ENCODE peak calls at places on chromosomes 11 and 22, in eight cellular contexts. W is pancreas, P is tibial artery, J is adrenal gland, R is brain microvascular endothelial cell, O is A549, V is astrocyte of the spinal cord, C is AG09309. E is an unnamed sample.

GRCh38 chr11:27466363-27466762 is 6.2 kb downstream of the LGR4 start:
- DNase-seq in W (no peak), P (no peak), J (no peak), R (no peak), O (no peak), V (no peak), C (no peak), E (no peak)

GRCh38 chr22:19592464-19592863 is 68.3 kb upstream of the CLDN5 start:
- DNase-seq in W (no peak), P (no peak), J (no peak), R (no peak), O (no peak), V (no peak), C (no peak), E (no peak)

GRCh38 chr22:31081963-31082605 is 966 bp downstream of the SMTN start:
- DNase-seq in W (no peak), P (no peak), J (no peak), R (peak), O (no peak), V (no peak), C (no peak), E (no peak)

GRCh38 chr22:47837703-47838102 is 1075.3 kb downstream of the TBC1D22A start:
- DNase-seq in W (no peak), P (no peak), J (no peak), R (no peak), O (no peak), V (no peak), C (no peak), E (no peak)

GRCh38 chr11:102268083-102268984 is 49.0 kb upstream of the BIRC3 start:
- DNase-seq in W (peak), P (peak), J (peak), R (peak), O (peak), V (peak), C (no peak), E (peak)

GRCh38 chr11:114163231-114163631 is 103.7 kb downstream of the ZBTB16 start:
- DNase-seq in W (no peak), P (peak), J (peak), R (peak), O (no peak), V (no peak), C (no peak), E (no peak)

GRCh38 chr11:26953770-26954392 is 40.0 kb upstream of the FIBIN start:
- DNase-seq in W (no peak), P (no peak), J (no peak), R (peak), O (no peak), V (peak), C (no peak), E (no peak)

GRCh38 chr11:112248216-112248615 is 12.4 kb downstream of the PLET1 start:
- DNase-seq in W (no peak), P (no peak), J (no peak), R (no peak), O (no peak), V (peak), C (no peak), E (no peak)

GRCh38 chr11:20060647-20061205 is 99.5 kb downstream of the DBX1 start:
- DNase-seq in W (no peak), P (no peak), J (no peak), R (no peak), O (no peak), V (no peak), C (no peak), E (no peak)

GRCh38 chr11:528815-529728 is 6.3 kb downstream of the HRAS start:
- DNase-seq in W (peak), P (no peak), J (no peak), R (no peak), O (no peak), V (no peak), C (no peak), E (no peak)

GRCh38 chr22:41966607-41967240 is 2.5 kb upstream of the SEPTIN3 start:
- DNase-seq in W (no peak), P (no peak), J (peak), R (peak), O (peak), V (peak), C (peak), E (no peak)

GRCh38 chr22:45877651-45878050 is 99.3 kb downstream of the WNT7B start:
- DNase-seq in W (no peak), P (peak), J (no peak), R (no peak), O (no peak), V (no peak), C (no peak), E (no peak)

GRCh38 chr11:94424662-94425061 is 23.4 kb upstream of the GPR83 start:
- DNase-seq in W (no peak), P (no peak), J (no peak), R (no peak), O (no peak), V (peak), C (no peak), E (no peak)

GRCh38 chr22:44180706-44181032 is at the start of gene PARVG:
- DNase-seq in W (no peak), P (no peak), J (no peak), R (no peak), O (no peak), V (no peak), C (no peak), E (no peak)

GRCh38 chr11:69646493-69647201 is 5.7 kb downstream of the CCND1 start:
- DNase-seq in W (peak), P (peak), J (no peak), R (no peak), O (no peak), V (no peak), C (no peak), E (no peak)

GRCh38 chr11:36510567-36511020 is 522 bp upstream of the TRAF6 start:
- DNase-seq in W (no peak), P (no peak), J (no peak), R (no peak), O (peak), V (peak), C (no peak), E (no peak)

GRCh38 chr22:43183496-43184263 is 3.3 kb downstream of the TTLL12 start:
- DNase-seq in W (no peak), P (no peak), J (no peak), R (peak), O (no peak), V (peak), C (peak), E (no peak)

GRCh38 chr11:119919656-119920055 is 190.7 kb upstream of the NECTIN1 start:
- DNase-seq in W (no peak), P (no peak), J (no peak), R (no peak), O (no peak), V (no peak), C (no peak), E (no peak)

GRCh38 chr22:45590262-45590661 is 81.4 kb upstream of the ATXN10 start:
- DNase-seq in W (no peak), P (no peak), J (no peak), R (no peak), O (no peak), V (no peak), C (no peak), E (no peak)

GRCh38 chr22:44928064-44928463 is 81.7 kb downstream of the PHF21B start:
- DNase-seq in W (peak), P (no peak), J (no peak), R (no peak), O (no peak), V (no peak), C (no peak), E (peak)

GRCh38 chr11:58060939-58061672 is 30.4 kb downstream of the OR6Q1 start:
- DNase-seq in W (no peak), P (no peak), J (no peak), R (no peak), O (no peak), V (no peak), C (no peak), E (no peak)

GRCh38 chr22:46308283-46308988 is 11.8 kb downstream of the GTSE1 start:
- DNase-seq in W (no peak), P (no peak), J (no peak), R (no peak), O (no peak), V (no peak), C (no peak), E (no peak)

GRCh38 chr11:65565624-65566453 is 4.4 kb upstream of the ZNRD2 start:
- DNase-seq in W (no peak), P (no peak), J (no peak), R (no peak), O (no peak), V (no peak), C (no peak), E (no peak)

GRCh38 chr11:21656065-21656464 is 536.8 kb upstream of the ANO5 start:
- DNase-seq in W (no peak), P (no peak), J (no peak), R (no peak), O (no peak), V (no peak), C (no peak), E (no peak)

GRCh38 chr11:92552942-92553341 is 328.3 kb downstream of the FAT3 start:
- DNase-seq in W (no peak), P (no peak), J (no peak), R (no peak), O (no peak), V (no peak), C (no peak), E (no peak)

GRCh38 chr22:37198290-37199102 is 10.4 kb upstream of the C1QTNF6 start:
- DNase-seq in W (peak), P (peak), J (peak), R (peak), O (peak), V (peak), C (no peak), E (peak)

GRCh38 chr11:26553182-26553581 is 18.9 kb downstream of the MUC15 start:
- DNase-seq in W (no peak), P (no peak), J (no peak), R (no peak), O (no peak), V (no peak), C (no peak), E (no peak)

GRCh38 chr11:93740802-93741093 is 547 bp downstream of the TAF1D start:
- DNase-seq in W (peak), P (peak), J (peak), R (peak), O (peak), V (peak), C (peak), E (peak)

GRCh38 chr11:66313321-66314185 is 3.3 kb downstream of the CD248 start:
- DNase-seq in W (no peak), P (no peak), J (no peak), R (no peak), O (no peak), V (no peak), C (no peak), E (peak)

GRCh38 chr22:29129644-29130201 is 56.9 kb downstream of the KREMEN1 start:
- DNase-seq in W (no peak), P (no peak), J (no peak), R (no peak), O (no peak), V (no peak), C (no peak), E (peak)

GRCh38 chr22:18927573-18927972 is 8.5 kb downstream of the PRODH start:
- DNase-seq in W (no peak), P (no peak), J (no peak), R (no peak), O (no peak), V (no peak), C (no peak), E (no peak)

GRCh38 chr11:74989269-74989655 is 529 bp downstream of the NEU3 start:
- DNase-seq in W (no peak), P (no peak), J (no peak), R (peak), O (peak), V (peak), C (no peak), E (no peak)

GRCh38 chr22:30705710-30706651 is 11.3 kb downstream of the OSBP2 start:
- DNase-seq in W (no peak), P (no peak), J (peak), R (peak), O (no peak), V (peak), C (peak), E (no peak)

GRCh38 chr11:110463153-110463552 is 33.4 kb downstream of the FDX1 start:
- DNase-seq in W (no peak), P (peak), J (no peak), R (peak), O (no peak), V (peak), C (no peak), E (peak)

GRCh38 chr11:60915250-60915914 is 1.4 kb downstream of the TMEM109 start:
- DNase-seq in W (peak), P (peak), J (peak), R (peak), O (peak), V (peak), C (no peak), E (peak)

DNA sequence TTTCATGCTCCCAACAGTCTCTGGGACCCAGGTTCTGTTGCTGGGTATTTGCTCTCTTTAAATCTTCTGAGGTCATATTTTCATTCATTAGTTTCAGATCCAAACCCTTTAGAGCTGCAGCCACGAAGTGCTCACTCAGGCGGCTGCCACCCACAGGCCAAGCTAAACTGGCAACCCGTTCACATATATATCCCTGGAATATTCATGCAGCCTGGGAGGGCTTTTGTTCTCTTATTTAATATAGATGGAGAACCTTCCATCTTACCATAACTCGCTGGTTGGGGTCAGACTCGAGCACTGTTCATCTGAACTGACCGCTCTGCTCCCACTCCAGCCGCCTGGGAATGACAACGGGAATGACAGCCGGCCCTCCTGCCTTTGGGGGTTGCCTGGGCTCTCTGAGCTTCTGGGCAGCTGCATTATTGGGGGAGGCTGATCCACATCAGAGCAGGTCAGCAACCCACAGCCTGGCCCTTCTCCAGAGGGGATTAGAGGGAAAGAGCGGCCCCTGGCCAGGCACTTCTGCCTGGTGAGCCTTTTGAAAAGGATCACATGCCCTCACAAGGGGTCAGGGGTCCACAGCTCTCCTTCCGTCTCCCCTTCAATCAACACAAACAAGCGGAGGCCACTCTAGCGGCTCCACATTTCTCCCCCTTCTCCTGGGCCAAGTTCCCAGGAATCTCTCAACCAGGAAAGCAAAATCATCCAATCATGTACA is 11.9 kb downstream of the TMEM184B start:
- DNase-seq in W (no peak), P (no peak), J (no peak), R (no peak), O (no peak), V (peak), C (no peak), E (no peak)
- TF ChIP-seq CTCF in W (no peak), P (no peak), J (no peak), R (peak), O (no peak), V (peak), C (peak), E (no peak)

DNA sequence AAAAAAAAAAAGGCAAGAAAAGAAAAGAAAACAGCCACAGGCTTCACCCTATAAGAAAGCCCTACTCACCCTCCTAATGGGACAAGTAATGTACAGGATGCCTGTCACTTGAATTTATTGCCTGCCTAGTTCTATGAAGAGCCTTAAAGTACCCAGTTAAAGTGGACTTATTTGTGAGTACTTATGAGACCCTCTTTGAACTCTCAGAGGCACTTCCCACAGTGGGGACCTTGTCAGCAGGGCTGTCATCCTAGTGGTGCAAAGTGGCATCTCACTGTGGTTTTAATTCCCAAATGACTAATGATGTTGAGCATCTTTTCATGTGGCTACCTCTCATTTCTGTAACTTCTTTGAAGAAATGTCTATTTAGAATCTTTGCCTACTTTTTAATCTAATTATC is 41.8 kb upstream of the BARX2 start:
- DNase-seq in W (no peak), P (no peak), J (no peak), R (no peak), O (peak), V (no peak), C (no peak), E (no peak)
- TF ChIP-seq CTCF in W (no peak), P (no peak), J (no peak), R (peak), O (no peak), V (peak), C (peak), E (no peak)

GRCh38 chr11:86261328-86261727 is 16.8 kb downstream of the EED start:
- DNase-seq in W (no peak), P (no peak), J (no peak), R (no peak), O (no peak), V (no peak), C (no peak), E (no peak)
- TF ChIP-seq CTCF in W (no peak), P (no peak), J (no peak), R (no peak), O (no peak), V (no peak), C (no peak), E (no peak)

GRCh38 chr22:25060522-25061071 is 108.1 kb downstream of the KIAA1671 start:
- DNase-seq in W (no peak), P (no peak), J (no peak), R (no peak), O (no peak), V (no peak), C (no peak), E (no peak)
- TF ChIP-seq CTCF in W (no peak), P (peak), J (peak), R (peak), O (no peak), V (peak), C (no peak), E (peak)

DNA sequence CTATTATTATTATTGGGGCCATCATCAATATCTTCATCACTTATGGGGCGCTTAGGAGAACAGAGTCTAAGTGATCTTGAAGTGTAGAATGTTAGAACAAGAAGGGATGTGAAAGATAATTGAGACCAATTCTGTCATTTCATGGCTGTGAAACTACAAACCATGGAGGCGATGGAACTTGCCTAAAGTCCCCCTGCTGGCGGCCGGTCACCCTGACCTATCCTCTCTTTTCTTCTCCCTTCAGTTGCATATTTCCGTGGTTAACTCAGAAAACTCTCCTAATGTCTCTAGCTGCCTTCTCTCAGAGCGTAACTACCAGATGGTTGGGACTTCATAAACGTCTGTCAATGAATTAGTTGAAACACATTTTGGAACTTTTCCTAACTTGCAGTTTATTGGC is 6.6 kb upstream of the OR4B1 start:
- DNase-seq in W (no peak), P (no peak), J (no peak), R (peak), O (peak), V (no peak), C (no peak), E (no peak)
- TF ChIP-seq CTCF in W (no peak), P (no peak), J (no peak), R (peak), O (no peak), V (no peak), C (peak), E (peak)

DNA sequence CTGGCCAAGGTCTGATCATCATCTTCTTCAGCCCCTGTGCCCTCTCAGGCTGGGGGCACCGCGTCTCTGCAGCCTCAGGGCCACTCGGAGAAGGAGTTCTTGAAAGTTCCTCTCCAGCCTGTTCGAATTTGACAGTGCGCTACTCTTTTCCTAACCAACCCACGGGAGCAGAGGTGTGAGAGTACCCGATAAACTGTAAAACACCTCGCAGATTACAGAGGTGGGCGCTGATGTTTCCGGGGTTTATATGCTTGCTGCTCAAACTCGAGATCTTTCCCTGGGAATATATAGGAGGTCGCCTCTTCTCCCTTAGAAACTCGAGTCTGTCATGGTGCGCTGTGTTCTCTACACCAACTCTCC is 515 bp downstream of the CTR9 start:
- DNase-seq in W (no peak), P (no peak), J (no peak), R (no peak), O (no peak), V (no peak), C (no peak), E (no peak)
- TF ChIP-seq CTCF in W (no peak), P (no peak), J (no peak), R (no peak), O (no peak), V (no peak), C (no peak), E (no peak)

DNA sequence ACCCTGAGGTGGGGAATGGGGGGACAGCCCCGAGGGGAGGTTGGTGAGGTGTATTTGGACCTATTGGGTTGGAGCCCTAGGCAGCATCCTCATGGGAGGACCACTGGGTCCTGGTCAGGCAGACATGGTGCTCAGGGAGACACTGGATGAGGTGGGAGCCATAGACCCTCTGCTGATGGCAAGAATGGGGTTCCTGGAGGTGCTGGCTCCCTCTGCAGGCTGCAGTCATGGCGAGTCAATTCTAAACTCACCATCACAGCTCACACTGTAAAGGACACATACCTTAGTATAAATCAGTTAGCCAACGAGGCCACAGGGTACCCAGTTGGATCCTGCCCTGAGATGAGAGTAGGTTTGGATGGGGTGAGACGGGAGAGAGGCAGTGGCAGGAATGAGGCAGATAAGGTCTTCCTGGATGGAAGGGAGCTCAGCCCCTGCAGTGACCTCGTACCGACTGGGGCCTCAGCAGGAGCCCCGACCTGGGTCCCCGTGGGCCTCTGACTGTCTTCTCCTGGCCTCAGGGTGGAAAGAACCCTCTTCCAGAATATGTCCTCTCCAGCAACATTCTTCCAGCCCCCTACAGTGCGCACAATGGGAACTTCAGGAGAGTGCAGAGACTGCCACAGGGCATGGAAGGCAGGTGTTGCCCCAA is 1.7 kb upstream of the GAB4 start:
- DNase-seq in W (no peak), P (no peak), J (no peak), R (no peak), O (no peak), V (no peak), C (no peak), E (no peak)
- TF ChIP-seq CTCF in W (no peak), P (no peak), J (no peak), R (no peak), O (no peak), V (no peak), C (no peak), E (no peak)

GRCh38 chr11:45089845-45090499 is 56.5 kb upstream of the PRDM11 start:
- DNase-seq in W (no peak), P (no peak), J (no peak), R (peak), O (no peak), V (peak), C (no peak), E (no peak)
- TF ChIP-seq CTCF in W (no peak), P (no peak), J (no peak), R (peak), O (no peak), V (peak), C (peak), E (no peak)

GRCh38 chr11:63939351-63939920 is 634 bp downstream of the NAA40 start:
- DNase-seq in W (no peak), P (no peak), J (peak), R (no peak), O (no peak), V (no peak), C (no peak), E (no peak)
- TF ChIP-seq CTCF in W (no peak), P (no peak), J (no peak), R (peak), O (no peak), V (no peak), C (peak), E (no peak)